ENCODE peak calls at places on chromosomes 3 and 15, in five cellular contexts. X is IMR-90, E is mesenchymal stem cell, H is neuronal stem cell, Q is H9. J is an unnamed sample.

GRCh38 chr15:31487811-31488436 is 161.3 kb downstream of the KLF13 start:
- DNase-seq in X (peak), Q (peak), H (no peak), E (no peak), J (no peak)

GRCh38 chr3:69197922-69198540 is 75.6 kb upstream of the LMOD3 start:
- DNase-seq in X (no peak), Q (no peak), E (no peak), H (no peak), J (peak)

GRCh38 chr3:183664913-183665381 is 29.5 kb downstream of the KLHL24 start:
- DNase-seq in E (peak), X (peak), H (no peak), Q (no peak), J (no peak)

GRCh38 chr3:72338942-72339749 is 509.1 kb downstream of the SHQ1 start:
- DNase-seq in X (peak), E (peak), H (no peak), Q (no peak), J (peak)

GRCh38 chr15:57591822-57592367 is at the start of gene MYZAP:
- DNase-seq in X (no peak), H (peak), E (peak), Q (peak), J (no peak)

GRCh38 chr15:56042031-56042430 is 48.6 kb upstream of the NEDD4 start:
- DNase-seq in E (peak), X (peak), H (no peak), Q (no peak), J (no peak)

GRCh38 chr3:121757087-121757811 is 7.7 kb upstream of the GOLGB1 start:
- DNase-seq in H (no peak), X (no peak), E (no peak), Q (no peak), J (no peak)

GRCh38 chr3:32945136-32945535 is 6.3 kb upstream of the CCR4 start:
- DNase-seq in H (no peak), E (peak), X (peak), Q (peak), J (peak)

GRCh38 chr15:81531971-81532370 is 158.0 kb upstream of the TMC3 start:
- DNase-seq in Q (no peak), E (no peak), H (no peak), X (peak), J (no peak)

GRCh38 chr3:48652923-48653715 is 9.6 kb downstream of the CELSR3 start:
- DNase-seq in E (no peak), X (no peak), H (no peak), Q (no peak), J (no peak)

GRCh38 chr3:48655586-48655985 is 7.1 kb downstream of the CELSR3 start:
- DNase-seq in Q (no peak), H (no peak), X (no peak), E (no peak), J (no peak)

GRCh38 chr3:48656061-48656840 is 6.4 kb downstream of the CELSR3 start:
- DNase-seq in H (peak), Q (peak), X (peak), E (peak), J (peak)

GRCh38 chr3:48655063-48655462 is 7.6 kb downstream of the CELSR3 start:
- DNase-seq in H (no peak), X (no peak), Q (no peak), E (no peak), J (no peak)

DNA sequence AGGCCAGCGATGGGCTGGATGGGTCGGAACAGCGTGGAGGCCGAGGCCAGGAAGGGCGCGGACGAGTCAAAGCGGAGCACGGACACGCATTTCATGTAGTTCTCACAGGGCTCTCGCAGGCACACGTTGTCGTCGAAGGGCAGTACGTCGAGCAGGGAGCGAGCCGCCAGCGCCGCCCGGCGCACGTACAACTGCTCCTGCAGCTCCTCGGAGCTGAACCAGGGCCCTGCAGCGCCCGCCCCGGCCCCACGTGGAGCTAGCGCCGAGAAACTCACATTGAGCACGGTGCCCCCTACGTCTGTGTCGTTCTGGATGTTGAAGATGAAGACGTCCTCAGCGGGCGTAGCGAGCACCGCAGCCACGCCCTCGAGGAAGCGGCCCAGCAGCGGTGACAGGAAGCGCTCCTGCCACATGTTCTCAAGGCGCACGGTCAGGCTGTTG is 5.8 kb downstream of the CELSR3 start:
- DNase-seq in Q (peak), X (no peak), H (no peak), E (no peak), J (no peak)
- H2AFZ ChIP-seq in Q (no peak), X (peak), H (no peak), E (no peak), J (no peak)

DNA sequence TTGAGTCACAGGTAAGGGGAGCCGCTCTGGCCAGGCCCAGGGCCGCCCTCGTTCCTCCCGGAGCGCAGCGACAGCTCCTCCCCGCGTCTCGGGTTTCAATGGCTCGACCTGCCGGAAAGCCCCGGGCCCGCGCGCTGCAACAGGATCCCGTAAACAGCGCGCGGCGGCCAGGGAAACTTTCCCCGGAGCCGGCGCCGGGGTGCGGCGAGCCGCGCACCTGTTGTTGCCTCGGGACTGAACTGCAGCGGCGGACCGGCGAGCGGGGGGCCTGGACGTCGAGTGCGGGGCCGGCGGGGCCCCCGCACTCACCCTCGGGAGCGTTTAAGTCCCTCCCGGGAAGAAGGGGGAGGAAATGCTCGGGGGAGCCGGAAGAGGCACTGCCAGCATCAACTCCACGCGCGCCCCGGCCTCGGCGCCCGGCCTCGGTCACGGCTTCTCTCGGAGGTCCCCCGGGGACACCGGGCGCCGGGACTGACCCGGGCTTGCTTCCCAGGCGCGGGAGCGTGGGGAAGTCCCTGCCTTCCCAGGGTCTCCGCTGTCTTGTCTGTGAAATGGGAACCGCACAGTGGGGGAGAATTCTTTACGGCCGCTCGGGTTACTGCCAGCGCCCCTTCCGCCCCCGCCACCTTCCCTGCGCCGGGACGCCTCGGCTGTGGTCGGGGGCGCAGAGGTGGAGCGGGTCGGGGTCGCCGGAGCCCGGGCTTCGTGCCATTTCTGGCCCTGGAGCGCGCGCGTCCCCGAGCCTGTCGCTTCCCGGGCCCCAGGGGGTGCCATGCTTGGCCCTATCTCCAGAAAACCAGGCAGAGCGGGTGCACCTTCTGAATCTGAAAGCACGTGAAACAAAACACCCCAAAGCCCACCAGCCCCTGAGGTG is 7.4 kb upstream of the PGPEP1L start:
- DNase-seq in X (peak), E (peak), Q (peak), H (peak), J (peak)
- H2BK5ac ChIP-seq in X (no peak), E (no peak), Q (no peak), H (peak), J (peak)

GRCh38 chr3:129001101-129001816 is at the start of gene EFCC1:
- DNase-seq in X (no peak), E (peak), H (peak), Q (peak), J (no peak)

GRCh38 chr3:129000742-129001100 is 383 bp upstream of the EFCC1 start:
- DNase-seq in H (no peak), Q (peak), X (no peak), E (no peak), J (no peak)

GRCh38 chr3:129003578-129004112 is 2.5 kb downstream of the EFCC1 start:
- DNase-seq in Q (peak), E (no peak), X (no peak), H (no peak), J (peak)

GRCh38 chr3:129002573-129003569 is 1.8 kb downstream of the EFCC1 start:
- DNase-seq in X (no peak), E (no peak), Q (no peak), H (no peak), J (no peak)

GRCh38 chr3:129001817-129002572 is 891 bp downstream of the EFCC1 start:
- DNase-seq in X (no peak), E (peak), Q (no peak), H (peak), J (no peak)
- H2AFZ ChIP-seq in X (peak), E (no peak), Q (no peak), H (peak), J (peak)

GRCh38 chr15:84715442-84716035 is 400 bp downstream of the SEC11A start:
- DNase-seq in X (peak), Q (no peak), H (no peak), E (peak), J (peak)
- H2BK5ac ChIP-seq in X (peak), Q (no peak), H (peak), E (peak), J (peak)

GRCh38 chr15:93233710-93234109 is 144.7 kb upstream of the RGMA start:
- DNase-seq in Q (no peak), E (no peak), X (no peak), H (no peak), J (no peak)

GRCh38 chr15:93235321-93235720 is 146.3 kb upstream of the RGMA start:
- DNase-seq in H (no peak), Q (no peak), X (no peak), E (no peak), J (peak)

GRCh38 chr15:93232840-93233239 is 143.8 kb upstream of the RGMA start:
- DNase-seq in Q (no peak), H (no peak), X (no peak), E (no peak), J (no peak)

GRCh38 chr15:93231261-93231939 is 142.4 kb upstream of the RGMA start:
- DNase-seq in H (no peak), E (no peak), X (no peak), Q (no peak), J (peak)

GRCh38 chr15:93231994-93232393 is 143.0 kb upstream of the RGMA start:
- DNase-seq in H (no peak), X (no peak), Q (no peak), E (no peak), J (no peak)
- H2AFZ ChIP-seq in H (peak), X (no peak), Q (no peak), E (no peak), J (no peak)

GRCh38 chr3:171313702-171314101 is 146.5 kb downstream of the TNIK start:
- DNase-seq in X (no peak), Q (no peak), H (no peak), E (no peak), J (no peak)

GRCh38 chr3:171307988-171308387 is 152.2 kb downstream of the TNIK start:
- DNase-seq in H (no peak), E (no peak), Q (no peak), X (no peak), J (no peak)

GRCh38 chr3:171306631-171307030 is 153.6 kb downstream of the TNIK start:
- DNase-seq in Q (no peak), X (peak), H (no peak), E (peak), J (no peak)

GRCh38 chr3:171311784-171312183 is 148.4 kb downstream of the TNIK start:
- DNase-seq in Q (no peak), E (no peak), X (no peak), H (no peak), J (no peak)

GRCh38 chr3:171309906-171310359 is 150.3 kb downstream of the TNIK start:
- DNase-seq in X (peak), H (no peak), E (peak), Q (no peak), J (no peak)
- H2BK5ac ChIP-seq in X (no peak), H (no peak), E (no peak), Q (no peak), J (no peak)

GRCh38 chr15:67011620-67012005 is 53.8 kb upstream of the SMAD3 start:
- DNase-seq in Q (no peak), H (no peak), E (no peak), X (no peak), J (no peak)
- H2AFZ ChIP-seq in Q (no peak), H (peak), E (no peak), X (no peak), J (no peak)